ENCODE peak calls at places on chromosome 22, in seven cellular contexts. H is amniotic stem cell; V is anterior cingulate cortex; D is right lobe of liver; Y is NCI-H1092 treated with DMSO at 0.1 percent for 48 hours; B is activated CD4-positive, alpha-beta T cell treated with anti-CD3 and anti-CD28 coated beads, Interleukin-2, amount 50 U/mL, for 1 hour; Z is ureter. O is an unnamed sample.
A peak's percentile ranks its signal among the peaks of the same experiment; 100 is the strongest.

GRCh38 chr22:28366856-28367255 is 312.8 kb downstream of the TTC28 start:
- DNase-seq in H (no peak), V (no peak), D (no peak), Y (no peak), B (no peak), Z (no peak), O (no peak)

GRCh38 chr22:49403102-49403501 is 424.6 kb downstream of the BRD1 start:
- DNase-seq in H (no peak), V (no peak), D (peak; percentile 29), Y (no peak), B (no peak), Z (no peak), O (no peak)

GRCh38 chr22:50630376-50630775 is 2.4 kb upstream of the ARSA start:
- DNase-seq in H (no peak), V (no peak), D (no peak), Y (no peak), B (no peak), Z (no peak), O (no peak)

GRCh38 chr22:45632791-45633515 is 38.7 kb upstream of the ATXN10 start:
- DNase-seq in H (no peak), V (no peak), D (no peak), Y (no peak), B (no peak), Z (no peak), O (no peak)

GRCh38 chr22:33917744-33918406 is 2.4 kb downstream of the LARGE1 start:
- DNase-seq in H (no peak), V (no peak), D (no peak), Y (no peak), B (no peak), Z (no peak), O (no peak)

GRCh38 chr22:22838148-22838786 is 49.3 kb upstream of the IGLL5 start:
- DNase-seq in H (no peak), V (no peak), D (no peak), Y (no peak), B (no peak), Z (no peak), O (no peak)

GRCh38 chr22:46757104-46757503 is 5.3 kb upstream of the TBC1D22A start:
- DNase-seq in H (no peak), V (no peak), D (peak; percentile 78), Y (no peak), B (no peak), Z (no peak), O (no peak)

GRCh38 chr22:20577045-20577444 is 69.6 kb downstream of the MED15 start:
- DNase-seq in H (no peak), V (no peak), D (no peak), Y (no peak), B (no peak), Z (no peak), O (no peak)

GRCh38 chr22:27801197-27801615 is 350 bp downstream of the MN1 start:
- DNase-seq in H (no peak), V (no peak), D (no peak), Y (peak; percentile 20), B (no peak), Z (no peak), O (no peak)

GRCh38 chr22:50403701-50404101 is 60.6 kb downstream of the PPP6R2 start:
- DNase-seq in H (no peak), V (peak; percentile 21), D (peak; percentile 78), Y (peak; percentile 11), B (no peak), Z (peak; percentile 56), O (peak; percentile 72)

GRCh38 chr22:30251661-30252226 is 5.2 kb upstream of the LIF start:
- DNase-seq in H (no peak), V (no peak), D (no peak), Y (peak; percentile 3), B (no peak), Z (no peak), O (no peak)

GRCh38 chr22:19292262-19293230 is 1.0 kb upstream of the CLTCL1 start:
- DNase-seq in H (no peak), V (no peak), D (peak; percentile 52), Y (peak; percentile 34), B (peak; percentile 4), Z (no peak), O (no peak)

GRCh38 chr22:46827072-46827780 is 64.8 kb downstream of the TBC1D22A start:
- DNase-seq in H (no peak), V (no peak), D (no peak), Y (no peak), B (peak; percentile 10), Z (no peak), O (no peak)

GRCh38 chr22:30127749-30128166 is 47.5 kb downstream of the HORMAD2 start:
- DNase-seq in H (no peak), V (no peak), D (no peak), Y (no peak), B (no peak), Z (no peak), O (no peak)

GRCh38 chr22:24391836-24392217 is 35.6 kb upstream of the ADORA2A start:
- DNase-seq in H (no peak), V (no peak), D (no peak), Y (no peak), B (no peak), Z (no peak), O (no peak)

GRCh38 chr22:33180371-33180770 is 122.2 kb upstream of the SYN3 start:
- DNase-seq in H (peak; percentile 3), V (no peak), D (no peak), Y (no peak), B (no peak), Z (no peak), O (no peak)

GRCh38 chr22:25837288-25837900 is 95.4 kb downstream of the MYO18B start:
- DNase-seq in H (no peak), V (no peak), D (no peak), Y (no peak), B (no peak), Z (peak; percentile 17), O (no peak)

GRCh38 chr22:23777776-23778575 is 5.3 kb downstream of the MMP11 start:
- DNase-seq in H (no peak), V (no peak), D (no peak), Y (peak; percentile 65), B (no peak), Z (no peak), O (no peak)

GRCh38 chr22:31185056-31185455 is 25.1 kb downstream of the RNF185 start:
- DNase-seq in H (no peak), V (no peak), D (no peak), Y (no peak), B (no peak), Z (no peak), O (no peak)

GRCh38 chr22:28899199-28899853 is 16.0 kb downstream of the ZNRF3 start:
- DNase-seq in H (no peak), V (no peak), D (no peak), Y (no peak), B (peak; percentile 19), Z (no peak), O (no peak)

GRCh38 chr22:35984183-35984710 is 44.4 kb downstream of the RBFOX2 start:
- DNase-seq in H (no peak), V (no peak), D (no peak), Y (no peak), B (no peak), Z (no peak), O (no peak)

GRCh38 chr22:30860176-30861105 is 108.1 kb downstream of the MORC2 start:
- DNase-seq in H (no peak), V (no peak), D (no peak), Y (no peak), B (no peak), Z (peak; percentile 19), O (no peak)